ENCODE peak calls at places on chromosomes 6 and 20, in seven cellular contexts. N, B, I, J, X, R and P are unnamed samples.

GRCh38 chr6:137680678-137681346 is 186.2 kb upstream of the TNFAIP3 start:
- DNase-seq in B (no peak), I (no peak), J (peak; percentile 33), N (no peak), R (no peak), X (no peak), P (no peak)

GRCh38 chr6:129621252-129621651 is 88.7 kb downstream of the ARHGAP18 start:
- DNase-seq in B (peak; percentile 21), R (no peak), X (no peak), J (no peak), I (no peak), N (no peak), P (no peak)

GRCh38 chr20:15842872-15843271 is 730.4 kb downstream of the KIF16B start:
- DNase-seq in B (no peak), J (no peak), N (no peak), X (no peak), I (no peak), R (no peak), P (no peak)

GRCh38 chr6:38750968-38751615 is 36.0 kb downstream of the DNAH8 start:
- DNase-seq in I (no peak), J (no peak), N (no peak), X (no peak), B (no peak), R (no peak), P (no peak)

GRCh38 chr20:57476073-57476526 is 48.8 kb downstream of the CTCFL start:
- DNase-seq in B (peak; percentile 38), J (no peak), N (peak; percentile 18), X (no peak), R (peak; percentile 44), I (peak; percentile 32), P (peak; percentile 9)

GRCh38 chr20:37296371-37296770 is 6.9 kb downstream of the MANBAL start:
- DNase-seq in X (no peak), J (no peak), R (no peak), B (peak; percentile 42), I (no peak), N (no peak), P (no peak)

GRCh38 chr6:106476326-106477105 is 116.0 kb downstream of the CRYBG1 start:
- DNase-seq in R (no peak), J (peak; percentile 42), B (no peak), X (no peak), I (no peak), N (no peak), P (no peak)

GRCh38 chr6:170152989-170153388 is 137.9 kb downstream of the DLL1 start:
- DNase-seq in B (peak; percentile 21), R (peak; percentile 60), I (peak; percentile 71), X (peak; percentile 54), J (no peak), N (peak; percentile 81), P (no peak)

GRCh38 chr20:50273601-50274491 is 83.2 kb downstream of the CEBPB start:
- DNase-seq in J (no peak), B (peak; percentile 24), R (peak; percentile 58), N (no peak), X (no peak), I (no peak), P (no peak)

GRCh38 chr20:48841196-48841860 is 13.5 kb upstream of the PREX1 start:
- DNase-seq in J (no peak), X (no peak), N (no peak), R (no peak), B (no peak), I (no peak), P (no peak)

GRCh38 chr20:59082981-59083380 is 40.4 kb upstream of the PRELID3B start:
- DNase-seq in J (peak; percentile 77), B (no peak), X (no peak), I (no peak), N (no peak), R (no peak), P (no peak)

GRCh38 chr6:149963462-149964242 is at the start of gene ULBP1:
- DNase-seq in N (peak; percentile 93), I (peak; percentile 89), B (peak; percentile 76), X (peak; percentile 90), J (peak; percentile 83), R (peak; percentile 92), P (peak; percentile 91)

GRCh38 chr20:48679011-48679410 is 148.8 kb downstream of the PREX1 start:
- DNase-seq in B (no peak), N (no peak), J (no peak), X (no peak), I (no peak), R (no peak), P (no peak)

GRCh38 chr6:103797738-103798137 is 1062.0 kb downstream of the HACE1 start:
- DNase-seq in X (no peak), N (no peak), J (no peak), I (no peak), B (no peak), R (no peak), P (no peak)

GRCh38 chr20:35235881-35236280 is 9.4 kb downstream of the MMP24 start:
- DNase-seq in R (no peak), B (no peak), I (no peak), X (no peak), N (peak; percentile 82), J (no peak), P (no peak)

GRCh38 chr6:111759413-111759835 is 113.8 kb downstream of the FYN start:
- DNase-seq in N (no peak), X (no peak), B (no peak), J (peak; percentile 44), R (no peak), I (no peak), P (no peak)

GRCh38 chr6:23478324-23478723 is 647.7 kb upstream of the NRSN1 start:
- DNase-seq in J (no peak), X (no peak), B (no peak), I (no peak), R (no peak), N (no peak), P (no peak)
- TF ChIP-seq CTCF in J (no peak), X (no peak), B (no peak), I (no peak), R (no peak), N (no peak), P (no peak)

GRCh38 chr6:16134430-16134829 is 5.5 kb downstream of the MYLIP start:
- DNase-seq in N (no peak), B (no peak), R (no peak), X (no peak), J (no peak), I (no peak), P (no peak)

GRCh38 chr6:16137451-16137801 is 8.5 kb downstream of the MYLIP start:
- DNase-seq in B (no peak), N (no peak), X (no peak), R (no peak), J (no peak), I (no peak), P (no peak)

GRCh38 chr6:16136086-16136485 is 7.2 kb downstream of the MYLIP start:
- DNase-seq in X (no peak), J (no peak), I (no peak), B (no peak), N (no peak), R (no peak), P (no peak)

GRCh38 chr6:16135078-16135477 is 6.2 kb downstream of the MYLIP start:
- DNase-seq in J (no peak), R (no peak), B (no peak), X (no peak), N (no peak), I (no peak), P (no peak)

DNA sequence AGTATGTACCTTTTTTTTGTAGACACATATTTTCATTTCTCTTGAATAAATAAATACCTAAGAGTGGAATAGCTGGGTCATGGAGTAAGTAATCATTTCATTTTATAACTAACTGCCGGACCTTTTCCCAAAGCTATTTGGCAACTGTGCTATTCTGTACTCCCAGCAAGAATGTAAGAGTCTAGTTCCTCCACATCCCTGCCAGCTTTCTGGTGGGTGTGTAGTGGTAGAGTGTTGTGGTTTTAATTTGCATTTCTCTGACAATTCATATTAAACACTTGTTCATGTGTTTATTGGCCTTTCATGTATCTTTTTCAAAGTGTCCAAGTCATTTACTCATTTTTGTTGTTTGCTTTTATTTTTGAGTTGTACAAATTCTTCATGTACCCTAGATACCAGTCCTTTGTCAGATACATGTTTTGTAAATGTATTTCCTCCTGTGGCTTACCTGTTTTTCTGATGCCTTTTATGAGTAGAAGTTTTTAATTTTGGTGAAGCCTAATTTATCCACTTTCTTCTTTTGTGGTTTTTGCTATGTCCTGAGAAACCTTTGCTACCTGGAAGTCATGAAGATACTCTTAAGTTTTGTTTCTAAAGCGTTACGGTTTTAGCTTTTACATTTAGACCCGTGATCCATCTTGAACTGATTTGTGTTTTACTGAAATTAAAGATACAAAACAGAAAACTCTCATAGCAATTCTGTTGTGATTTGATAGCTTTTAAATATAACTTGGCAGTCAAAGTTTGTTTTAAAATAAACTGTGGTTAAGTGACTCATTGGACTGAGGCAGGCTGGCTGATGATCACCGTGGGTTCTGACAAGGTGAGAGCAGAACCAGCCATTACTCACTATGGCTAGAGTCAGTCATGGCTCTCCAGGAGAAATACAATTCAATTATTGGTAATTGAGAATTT is 7.9 kb downstream of the MYLIP start:
- DNase-seq in X (no peak), I (no peak), N (no peak), J (peak; percentile 92), R (no peak), B (no peak), P (no peak)
- H3K4me3 ChIP-seq in X (peak overlapping the region; percentile 23), I (no peak overlapping the region), N (peak overlapping the region; percentile 4), J (no peak overlapping the region), R (peak overlapping the region; percentile 17), B (no peak overlapping the region), P (peak overlapping the region; percentile 1)

DNA sequence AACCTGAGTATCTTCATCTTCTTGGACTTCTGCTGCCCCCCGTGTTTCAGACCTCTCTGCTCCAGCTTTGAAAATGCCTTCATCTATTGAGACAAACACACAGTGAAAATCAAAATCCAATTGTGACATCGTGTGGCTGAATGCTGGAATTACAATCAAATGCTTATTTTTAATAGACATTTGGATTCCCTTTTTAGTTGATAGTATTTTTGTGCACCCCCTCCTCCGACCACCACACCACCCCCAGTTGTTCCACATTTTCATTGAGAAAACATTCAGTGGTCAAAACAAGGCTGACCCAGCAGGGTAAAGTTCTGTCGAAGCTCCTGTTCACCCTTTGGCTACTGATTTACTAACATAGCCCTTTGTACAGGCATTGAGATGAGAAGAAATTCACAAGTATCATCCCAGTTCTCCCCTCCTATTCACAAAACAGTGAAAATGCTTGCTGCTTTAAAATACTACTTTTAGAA is 79.0 kb downstream of the NRSN1 start:
- DNase-seq in X (no peak), B (peak; percentile 17), N (no peak), I (no peak), J (peak; percentile 38), R (no peak), P (no peak)
- H3K27ac ChIP-seq in X (no peak overlapping the region), B (no peak overlapping the region), N (no peak overlapping the region), I (no peak overlapping the region), J (no peak overlapping the region), R (no peak overlapping the region), P (no peak overlapping the region)

GRCh38 chr20:5040345-5040744 is 39.0 kb upstream of the SLC23A2 start:
- DNase-seq in B (no peak), X (no peak), J (no peak), I (no peak), N (no peak), R (no peak), P (no peak)

GRCh38 chr20:5039889-5040288 is 38.6 kb upstream of the SLC23A2 start:
- DNase-seq in R (no peak), B (no peak), I (no peak), J (no peak), N (no peak), X (no peak), P (no peak)

GRCh38 chr20:5041433-5041832 is 40.1 kb upstream of the SLC23A2 start:
- DNase-seq in X (no peak), I (no peak), N (no peak), B (no peak), J (no peak), R (no peak), P (no peak)

GRCh38 chr20:5039255-5039657 is 37.9 kb upstream of the SLC23A2 start:
- DNase-seq in B (no peak), I (no peak), N (no peak), R (no peak), J (no peak), X (no peak), P (no peak)

GRCh38 chr20:5044075-5044620 is 42.8 kb upstream of the SLC23A2 start:
- DNase-seq in X (no peak), B (no peak), N (no peak), I (no peak), J (no peak), R (no peak), P (no peak)
- TF ChIP-seq CTCF in X (no peak), B (no peak), N (no peak), I (no peak), J (no peak), R (no peak), P (no peak)